ENCODE peak calls at places on chromosome 6, in eight cellular contexts. Q, K, J, X, H, M, O and I are unnamed samples.

GRCh38 chr6:11224252-11224965 is 8.1 kb downstream of the NEDD9 start:
- DNase-seq in O (no peak), J (peak), X (no peak), Q (no peak), M (no peak), H (peak), K (no peak), I (no peak)

GRCh38 chr6:93972791-93973190 is 553.4 kb upstream of the EPHA7 start:
- DNase-seq in Q (no peak), K (no peak), X (no peak), O (no peak), H (no peak), J (no peak), M (no peak), I (no peak)

GRCh38 chr6:122315842-122316241 is 83.6 kb upstream of the HSF2 start:
- DNase-seq in X (no peak), J (no peak), Q (no peak), H (no peak), K (no peak), M (no peak), O (no peak), I (no peak)

GRCh38 chr6:139732451-139732850 is 358.0 kb upstream of the CITED2 start:
- DNase-seq in O (no peak), X (no peak), J (no peak), Q (no peak), M (no peak), H (peak), K (no peak), I (no peak)

GRCh38 chr6:109308018-109308492 is 74.2 kb downstream of the CD164 start:
- DNase-seq in Q (no peak), M (peak), K (no peak), X (no peak), J (no peak), O (no peak), H (peak), I (no peak)

GRCh38 chr6:60668428-60668827 is 1617.6 kb downstream of the KHDRBS2 start:
- DNase-seq in O (no peak), K (no peak), H (no peak), X (no peak), J (no peak), Q (no peak), M (no peak), I (no peak)

GRCh38 chr6:127406122-127406521 is 53.1 kb downstream of the KIAA0408 start:
- DNase-seq in K (no peak), H (no peak), X (no peak), M (no peak), O (no peak), Q (no peak), J (no peak), I (no peak)

GRCh38 chr6:69791065-69791471 is 5.7 kb downstream of the LMBRD1 start:
- DNase-seq in Q (no peak), J (no peak), H (no peak), O (no peak), M (no peak), K (no peak), X (peak), I (no peak)

GRCh38 chr6:13336553-13336952 is 8.2 kb upstream of the TBC1D7 start:
- DNase-seq in H (peak), K (peak), Q (peak), O (no peak), J (peak), M (peak), X (peak), I (no peak)

GRCh38 chr6:100309174-100309573 is 155.5 kb downstream of the SIM1 start:
- DNase-seq in M (no peak), O (no peak), K (no peak), J (no peak), X (no peak), H (no peak), Q (no peak), I (no peak)

GRCh38 chr6:113182370-113183141 is 674.6 kb upstream of the MARCKS start:
- DNase-seq in M (peak), O (peak), Q (no peak), K (no peak), J (no peak), H (peak), X (peak), I (no peak)

GRCh38 chr6:18335948-18336347 is 51.2 kb upstream of the RNF144B start:
- DNase-seq in Q (no peak), H (no peak), X (no peak), M (no peak), J (no peak), O (no peak), K (no peak), I (no peak)

GRCh38 chr6:108518714-108519576 is 41.8 kb upstream of the FOXO3 start:
- DNase-seq in J (no peak), Q (no peak), M (no peak), X (no peak), H (peak), K (no peak), O (no peak), I (no peak)

GRCh38 chr6:106749611-106750010 is 120.2 kb downstream of the QRSL1 start:
- DNase-seq in M (no peak), K (no peak), H (no peak), Q (no peak), X (no peak), O (no peak), J (no peak), I (no peak)

GRCh38 chr6:7621761-7622160 is 31.8 kb downstream of the SNRNP48 start:
- DNase-seq in H (no peak), Q (no peak), K (no peak), X (no peak), J (no peak), M (no peak), O (no peak), I (no peak)

GRCh38 chr6:158686791-158687381 is 37.0 kb downstream of the SYTL3 start:
- DNase-seq in O (no peak), H (no peak), X (no peak), J (peak), K (no peak), Q (no peak), M (no peak), I (no peak)

GRCh38 chr6:168956141-168956838 is 297.4 kb downstream of the THBS2 start:
- DNase-seq in H (peak), J (no peak), K (no peak), O (no peak), M (no peak), Q (no peak), X (no peak), I (no peak)

GRCh38 chr6:154852700-154853099 is 119.5 kb downstream of the SCAF8 start:
- DNase-seq in K (no peak), H (no peak), O (no peak), J (no peak), Q (no peak), M (peak), X (no peak), I (no peak)

GRCh38 chr6:6401401-6401800 is 80.9 kb upstream of the F13A1 start:
- DNase-seq in Q (no peak), X (no peak), M (no peak), H (no peak), J (no peak), K (no peak), O (no peak), I (no peak)

GRCh38 chr6:127481628-127482027 is 22.4 kb upstream of the KIAA0408 start:
- DNase-seq in K (no peak), M (no peak), X (no peak), O (peak), Q (no peak), J (no peak), H (peak), I (no peak)

GRCh38 chr6:108453601-108454157 is 107.0 kb upstream of the FOXO3 start:
- DNase-seq in H (peak), M (no peak), X (no peak), O (peak), J (no peak), K (no peak), Q (no peak), I (no peak)

GRCh38 chr6:142913511-142914047 is 31.4 kb downstream of the HIVEP2 start:
- DNase-seq in X (no peak), K (no peak), M (no peak), H (no peak), Q (peak), J (peak), O (no peak), I (no peak)

GRCh38 chr6:130852844-130853554 is 25.8 kb downstream of the SMLR1 start:
- DNase-seq in O (no peak), X (no peak), J (no peak), K (no peak), Q (no peak), M (no peak), H (peak), I (no peak)

GRCh38 chr6:158170656-158171081 is 2.5 kb downstream of the GTF2H5 start:
- DNase-seq in O (no peak), J (no peak), X (no peak), H (peak), M (peak), K (no peak), Q (no peak), I (no peak)

GRCh38 chr6:169034523-169035167 is 219.0 kb downstream of the THBS2 start:
- DNase-seq in K (no peak), X (no peak), H (no peak), O (no peak), M (peak), Q (no peak), J (no peak), I (no peak)

GRCh38 chr6:73285674-73286283 is 22.8 kb upstream of the KHDC1 start:
- DNase-seq in H (peak), X (no peak), O (no peak), K (no peak), J (no peak), Q (no peak), M (no peak), I (no peak)